ENCODE peak calls at places on chromosomes 16 and 17, in eight cellular contexts. S is GM06990; O is B cell; H is NCI-H2107; F is DMS53; K is AG09309; C is stimulated activated naive CD8-positive, alpha-beta T cell treated with anti-CD3 and anti-CD28 coated beads, Interleukin-15, amount 100 ng/mL, for 72 hours; N is retina. L is an unnamed sample.

GRCh38 chr17:39737761-39738567 is at the start of gene GRB7:
- DNase-seq in S (no peak), O (peak; percentile 57), H (peak; percentile 71), F (peak; percentile 91), K (no peak), C (no peak), N (no peak), L (peak; percentile 26)

GRCh38 chr17:19551708-19552148 is 18.1 kb downstream of the SLC47A1 start:
- DNase-seq in S (no peak), O (no peak), H (no peak), F (no peak), K (no peak), C (no peak), N (no peak), L (no peak)

GRCh38 chr16:592518-593306 is 2.8 kb downstream of the RAB40C start:
- DNase-seq in S (no peak), O (no peak), H (peak; percentile 74), F (peak; percentile 94), K (no peak), C (no peak), N (no peak), L (no peak)

GRCh38 chr16:24188143-24188542 is 68.0 kb upstream of the CACNG3 start:
- DNase-seq in S (no peak), O (no peak), H (no peak), F (no peak), K (no peak), C (no peak), N (peak; percentile 82), L (no peak)

GRCh38 chr16:76819517-76819916 is 371.5 kb upstream of the MON1B start:
- DNase-seq in S (no peak), O (no peak), H (no peak), F (no peak), K (no peak), C (no peak), N (peak; percentile 27), L (no peak)

GRCh38 chr16:14061732-14062259 is 9.3 kb upstream of the MRTFB start:
- DNase-seq in S (no peak), O (no peak), H (no peak), F (peak; percentile 34), K (no peak), C (no peak), N (no peak), L (no peak)

GRCh38 chr16:57720142-57720575 is 15.4 kb upstream of the KATNB1 start:
- DNase-seq in S (no peak), O (peak; percentile 45), H (no peak), F (peak; percentile 85), K (peak; percentile 8), C (peak; percentile 64), N (no peak), L (no peak)

GRCh38 chr16:7397901-7398300 is 65.3 kb downstream of the RBFOX1 start:
- DNase-seq in S (no peak), O (no peak), H (no peak), F (no peak), K (no peak), C (no peak), N (no peak), L (peak; percentile 36)

GRCh38 chr17:50871369-50871768 is 5.2 kb upstream of the TOB1 start:
- DNase-seq in S (no peak), O (no peak), H (no peak), F (no peak), K (no peak), C (peak; percentile 49), N (no peak), L (no peak)

GRCh38 chr16:87064731-87065720 is 252.2 kb downstream of the C16orf95 start:
- DNase-seq in S (no peak), O (no peak), H (no peak), F (no peak), K (no peak), C (no peak), N (no peak), L (no peak)

GRCh38 chr16:82091225-82091624 is 56.2 kb downstream of the HSD17B2 start:
- DNase-seq in S (no peak), O (no peak), H (no peak), F (no peak), K (peak; percentile 7), C (no peak), N (no peak), L (no peak)

GRCh38 chr16:4137438-4137837 is 21.2 kb upstream of the ADCY9 start:
- DNase-seq in S (no peak), O (no peak), H (no peak), F (no peak), K (no peak), C (no peak), N (no peak), L (no peak)

GRCh38 chr17:16439303-16439791 is 24.0 kb downstream of the TRPV2 start:
- DNase-seq in S (no peak), O (no peak), H (no peak), F (peak; percentile 37), K (no peak), C (no peak), N (no peak), L (no peak)

GRCh38 chr17:48051278-48051677 is 3.1 kb downstream of the NFE2L1 start:
- DNase-seq in S (no peak), O (no peak), H (no peak), F (no peak), K (no peak), C (no peak), N (no peak), L (no peak)

GRCh38 chr17:41340934-41341861 is 9.4 kb downstream of the KRT33A start:
- DNase-seq in S (no peak), O (no peak), H (no peak), F (no peak), K (no peak), C (peak; percentile 80), N (no peak), L (no peak)

GRCh38 chr16:27781195-27781524 is 231.2 kb downstream of the KATNIP start:
- DNase-seq in S (no peak), O (no peak), H (no peak), F (no peak), K (no peak), C (no peak), N (no peak), L (no peak)

GRCh38 chr16:17107450-17107849 is 363.3 kb downstream of the XYLT1 start:
- DNase-seq in S (no peak), O (no peak), H (no peak), F (no peak), K (no peak), C (no peak), N (no peak), L (no peak)